ENCODE peak calls at places on chromosomes 1 and 21, in seven cellular contexts. One of them, this sample, is unnamed.

GRCh38 chr1:166605137-166605536 is 234.1 kb upstream of the POGK start:
- DNase-seq in Right ventricle myocardium superior: no peak
- DNase-seq in AG20443: no peak
- DNase-seq in activated effector memory CD4-positive, alpha-beta T cell treated with Interleukin-2 at 50 U/mL for 16 hours: no peak
- DNase-seq in cardiac muscle cell: no peak
- DNase-seq in GM19239: no peak
- DNase-seq in foreskin keratinocyte: no peak
- DNase-seq in this sample: no peak

GRCh38 chr1:29282924-29283803 is 46.8 kb downstream of the PTPRU start:
- DNase-seq in activated effector memory CD4-positive, alpha-beta T cell treated with Interleukin-2 at 50 U/mL for 16 hours: no peak
- DNase-seq in AG20443: peak
- DNase-seq in GM19239: peak
- DNase-seq in cardiac muscle cell: peak
- DNase-seq in Right ventricle myocardium superior: peak
- DNase-seq in foreskin keratinocyte: peak
- DNase-seq in this sample: no peak

GRCh38 chr1:26275580-26276431 is 4.1 kb upstream of the SH3BGRL3 start:
- DNase-seq in activated effector memory CD4-positive, alpha-beta T cell treated with Interleukin-2 at 50 U/mL for 16 hours: peak
- DNase-seq in foreskin keratinocyte: peak
- DNase-seq in Right ventricle myocardium superior: peak
- DNase-seq in GM19239: peak
- DNase-seq in AG20443: peak
- DNase-seq in cardiac muscle cell: peak
- DNase-seq in this sample: peak

GRCh38 chr1:237411621-237412020 is 369.6 kb downstream of the RYR2 start:
- DNase-seq in foreskin keratinocyte: peak
- DNase-seq in Right ventricle myocardium superior: no peak
- DNase-seq in cardiac muscle cell: no peak
- DNase-seq in activated effector memory CD4-positive, alpha-beta T cell treated with Interleukin-2 at 50 U/mL for 16 hours: no peak
- DNase-seq in GM19239: no peak
- DNase-seq in AG20443: no peak
- DNase-seq in this sample: no peak

GRCh38 chr1:152761609-152762213 is 3.9 kb downstream of the KPRP start:
- DNase-seq in activated effector memory CD4-positive, alpha-beta T cell treated with Interleukin-2 at 50 U/mL for 16 hours: no peak
- DNase-seq in foreskin keratinocyte: no peak
- DNase-seq in Right ventricle myocardium superior: no peak
- DNase-seq in AG20443: no peak
- DNase-seq in cardiac muscle cell: no peak
- DNase-seq in GM19239: no peak
- DNase-seq in this sample: no peak

GRCh38 chr1:9406111-9406510 is 113.4 kb downstream of the SPSB1 start:
- DNase-seq in activated effector memory CD4-positive, alpha-beta T cell treated with Interleukin-2 at 50 U/mL for 16 hours: no peak
- DNase-seq in AG20443: no peak
- DNase-seq in Right ventricle myocardium superior: no peak
- DNase-seq in cardiac muscle cell: no peak
- DNase-seq in GM19239: no peak
- DNase-seq in foreskin keratinocyte: no peak
- DNase-seq in this sample: no peak

GRCh38 chr21:29145837-29146453 is 15.5 kb downstream of the MAP3K7CL start:
- DNase-seq in GM19239: no peak
- DNase-seq in AG20443: no peak
- DNase-seq in foreskin keratinocyte: peak
- DNase-seq in Right ventricle myocardium superior: no peak
- DNase-seq in cardiac muscle cell: no peak
- DNase-seq in activated effector memory CD4-positive, alpha-beta T cell treated with Interleukin-2 at 50 U/mL for 16 hours: no peak
- DNase-seq in this sample: no peak

GRCh38 chr21:25607151-25607811 is at the start of gene MRPL39:
- DNase-seq in activated effector memory CD4-positive, alpha-beta T cell treated with Interleukin-2 at 50 U/mL for 16 hours: peak
- DNase-seq in cardiac muscle cell: peak
- DNase-seq in AG20443: peak
- DNase-seq in Right ventricle myocardium superior: peak
- DNase-seq in GM19239: peak
- DNase-seq in foreskin keratinocyte: peak
- DNase-seq in this sample: peak

GRCh38 chr1:12345350-12346217 is 115.8 kb downstream of the VPS13D start:
- DNase-seq in foreskin keratinocyte: no peak
- DNase-seq in cardiac muscle cell: no peak
- DNase-seq in GM19239: no peak
- DNase-seq in AG20443: no peak
- DNase-seq in activated effector memory CD4-positive, alpha-beta T cell treated with Interleukin-2 at 50 U/mL for 16 hours: peak
- DNase-seq in Right ventricle myocardium superior: no peak
- DNase-seq in this sample: no peak

GRCh38 chr1:232123775-232124659 is 497.4 kb downstream of the DISC1 start:
- DNase-seq in Right ventricle myocardium superior: no peak
- DNase-seq in AG20443: peak
- DNase-seq in foreskin keratinocyte: peak
- DNase-seq in GM19239: no peak
- DNase-seq in activated effector memory CD4-positive, alpha-beta T cell treated with Interleukin-2 at 50 U/mL for 16 hours: no peak
- DNase-seq in cardiac muscle cell: peak
- DNase-seq in this sample: no peak

GRCh38 chr1:14608308-14608707 is 9.8 kb downstream of the KAZN start:
- DNase-seq in activated effector memory CD4-positive, alpha-beta T cell treated with Interleukin-2 at 50 U/mL for 16 hours: no peak
- DNase-seq in cardiac muscle cell: no peak
- DNase-seq in Right ventricle myocardium superior: no peak
- DNase-seq in foreskin keratinocyte: no peak
- DNase-seq in GM19239: no peak
- DNase-seq in AG20443: no peak
- DNase-seq in this sample: no peak

GRCh38 chr1:59691261-59691660 is 123.5 kb upstream of the HOOK1 start:
- DNase-seq in GM19239: no peak
- DNase-seq in foreskin keratinocyte: no peak
- DNase-seq in cardiac muscle cell: peak
- DNase-seq in Right ventricle myocardium superior: peak
- DNase-seq in activated effector memory CD4-positive, alpha-beta T cell treated with Interleukin-2 at 50 U/mL for 16 hours: no peak
- DNase-seq in AG20443: peak
- DNase-seq in this sample: no peak

GRCh38 chr1:7278827-7279752 is 492.0 kb upstream of the VAMP3 start:
- DNase-seq in cardiac muscle cell: no peak
- DNase-seq in AG20443: no peak
- DNase-seq in Right ventricle myocardium superior: no peak
- DNase-seq in foreskin keratinocyte: no peak
- DNase-seq in activated effector memory CD4-positive, alpha-beta T cell treated with Interleukin-2 at 50 U/mL for 16 hours: no peak
- DNase-seq in GM19239: no peak
- DNase-seq in this sample: no peak

GRCh38 chr1:178621822-178622221 is 103.2 kb upstream of the RALGPS2 start:
- DNase-seq in Right ventricle myocardium superior: no peak
- DNase-seq in GM19239: no peak
- DNase-seq in foreskin keratinocyte: no peak
- DNase-seq in AG20443: no peak
- DNase-seq in activated effector memory CD4-positive, alpha-beta T cell treated with Interleukin-2 at 50 U/mL for 16 hours: no peak
- DNase-seq in cardiac muscle cell: no peak
- DNase-seq in this sample: no peak

GRCh38 chr1:38134294-38134755 is 87.7 kb upstream of the POU3F1 start:
- DNase-seq in GM19239: no peak
- DNase-seq in cardiac muscle cell: peak
- DNase-seq in foreskin keratinocyte: no peak
- DNase-seq in AG20443: peak
- DNase-seq in activated effector memory CD4-positive, alpha-beta T cell treated with Interleukin-2 at 50 U/mL for 16 hours: no peak
- DNase-seq in Right ventricle myocardium superior: no peak
- DNase-seq in this sample: no peak

GRCh38 chr1:211829343-211830054 is 1.1 kb downstream of the LPGAT1 start:
- DNase-seq in cardiac muscle cell: peak
- DNase-seq in AG20443: peak
- DNase-seq in GM19239: no peak
- DNase-seq in activated effector memory CD4-positive, alpha-beta T cell treated with Interleukin-2 at 50 U/mL for 16 hours: no peak
- DNase-seq in foreskin keratinocyte: peak
- DNase-seq in Right ventricle myocardium superior: peak
- DNase-seq in this sample: peak

GRCh38 chr1:156627313-156627880 is 8.2 kb downstream of the HAPLN2 start:
- DNase-seq in cardiac muscle cell: peak
- DNase-seq in activated effector memory CD4-positive, alpha-beta T cell treated with Interleukin-2 at 50 U/mL for 16 hours: no peak
- DNase-seq in Right ventricle myocardium superior: no peak
- DNase-seq in GM19239: no peak
- DNase-seq in foreskin keratinocyte: peak
- DNase-seq in AG20443: peak
- DNase-seq in this sample: peak

GRCh38 chr1:61446531-61446991 is 278.4 kb downstream of the TM2D1 start:
- DNase-seq in AG20443: no peak
- DNase-seq in foreskin keratinocyte: no peak
- DNase-seq in Right ventricle myocardium superior: no peak
- DNase-seq in cardiac muscle cell: peak
- DNase-seq in activated effector memory CD4-positive, alpha-beta T cell treated with Interleukin-2 at 50 U/mL for 16 hours: no peak
- DNase-seq in GM19239: no peak
- DNase-seq in this sample: no peak

GRCh38 chr1:156896490-156897033 is 3.0 kb downstream of the PEAR1 start:
- DNase-seq in Right ventricle myocardium superior: no peak
- DNase-seq in AG20443: peak
- DNase-seq in cardiac muscle cell: peak
- DNase-seq in foreskin keratinocyte: peak
- DNase-seq in GM19239: no peak
- DNase-seq in activated effector memory CD4-positive, alpha-beta T cell treated with Interleukin-2 at 50 U/mL for 16 hours: no peak
- DNase-seq in this sample: no peak

GRCh38 chr1:63721531-63722189 is 52.2 kb upstream of the ROR1 start:
- DNase-seq in GM19239: no peak
- DNase-seq in Right ventricle myocardium superior: peak
- DNase-seq in foreskin keratinocyte: peak
- DNase-seq in activated effector memory CD4-positive, alpha-beta T cell treated with Interleukin-2 at 50 U/mL for 16 hours: no peak
- DNase-seq in cardiac muscle cell: peak
- DNase-seq in AG20443: peak
- DNase-seq in this sample: no peak

GRCh38 chr21:33949516-33950424 is 34.2 kb upstream of the ATP5PO start:
- DNase-seq in activated effector memory CD4-positive, alpha-beta T cell treated with Interleukin-2 at 50 U/mL for 16 hours: peak
- DNase-seq in cardiac muscle cell: no peak
- DNase-seq in AG20443: no peak
- DNase-seq in Right ventricle myocardium superior: no peak
- DNase-seq in foreskin keratinocyte: no peak
- DNase-seq in GM19239: no peak
- DNase-seq in this sample: no peak

GRCh38 chr1:203768158-203768725 is 3.3 kb downstream of the LAX1 start:
- DNase-seq in AG20443: no peak
- DNase-seq in foreskin keratinocyte: peak
- DNase-seq in cardiac muscle cell: no peak
- DNase-seq in GM19239: no peak
- DNase-seq in activated effector memory CD4-positive, alpha-beta T cell treated with Interleukin-2 at 50 U/mL for 16 hours: no peak
- DNase-seq in Right ventricle myocardium superior: no peak
- DNase-seq in this sample: no peak

GRCh38 chr21:45074048-45074817 is at the start of gene ADARB1:
- DNase-seq in GM19239: peak
- DNase-seq in cardiac muscle cell: peak
- DNase-seq in foreskin keratinocyte: peak
- DNase-seq in Right ventricle myocardium superior: peak
- DNase-seq in AG20443: peak
- DNase-seq in activated effector memory CD4-positive, alpha-beta T cell treated with Interleukin-2 at 50 U/mL for 16 hours: peak
- DNase-seq in this sample: no peak

GRCh38 chr1:228208831-228209524 is 1.1 kb downstream of the OBSCN start:
- DNase-seq in AG20443: no peak
- DNase-seq in Right ventricle myocardium superior: no peak
- DNase-seq in foreskin keratinocyte: no peak
- DNase-seq in activated effector memory CD4-positive, alpha-beta T cell treated with Interleukin-2 at 50 U/mL for 16 hours: no peak
- DNase-seq in GM19239: no peak
- DNase-seq in cardiac muscle cell: no peak
- DNase-seq in this sample: no peak

GRCh38 chr1:22297999-22298398 is 153.7 kb upstream of the ZBTB40 start:
- DNase-seq in Right ventricle myocardium superior: no peak
- DNase-seq in cardiac muscle cell: no peak
- DNase-seq in foreskin keratinocyte: no peak
- DNase-seq in activated effector memory CD4-positive, alpha-beta T cell treated with Interleukin-2 at 50 U/mL for 16 hours: no peak
- DNase-seq in AG20443: peak
- DNase-seq in GM19239: no peak
- DNase-seq in this sample: no peak

GRCh38 chr1:228900099-228900965 is 165.1 kb downstream of the RHOU start:
- DNase-seq in foreskin keratinocyte: no peak
- DNase-seq in Right ventricle myocardium superior: peak
- DNase-seq in AG20443: no peak
- DNase-seq in cardiac muscle cell: peak
- DNase-seq in activated effector memory CD4-positive, alpha-beta T cell treated with Interleukin-2 at 50 U/mL for 16 hours: no peak
- DNase-seq in GM19239: no peak
- DNase-seq in this sample: no peak

GRCh38 chr1:228031276-228031995 is 24.6 kb downstream of the WNT3A start:
- DNase-seq in cardiac muscle cell: no peak
- DNase-seq in AG20443: peak
- DNase-seq in Right ventricle myocardium superior: no peak
- DNase-seq in foreskin keratinocyte: no peak
- DNase-seq in activated effector memory CD4-positive, alpha-beta T cell treated with Interleukin-2 at 50 U/mL for 16 hours: no peak
- DNase-seq in GM19239: no peak
- DNase-seq in this sample: no peak

GRCh38 chr1:93579891-93580290 is 101.7 kb downstream of the BCAR3 start:
- DNase-seq in activated effector memory CD4-positive, alpha-beta T cell treated with Interleukin-2 at 50 U/mL for 16 hours: no peak
- DNase-seq in cardiac muscle cell: peak
- DNase-seq in foreskin keratinocyte: peak
- DNase-seq in AG20443: peak
- DNase-seq in GM19239: no peak
- DNase-seq in Right ventricle myocardium superior: peak
- DNase-seq in this sample: no peak

GRCh38 chr1:97277891-97278662 is 556.5 kb downstream of the PTBP2 start:
- DNase-seq in GM19239: no peak
- DNase-seq in cardiac muscle cell: peak
- DNase-seq in Right ventricle myocardium superior: no peak
- DNase-seq in AG20443: peak
- DNase-seq in activated effector memory CD4-positive, alpha-beta T cell treated with Interleukin-2 at 50 U/mL for 16 hours: no peak
- DNase-seq in foreskin keratinocyte: peak
- DNase-seq in this sample: no peak

GRCh38 chr1:93675272-93675671 is 6.4 kb downstream of the BCAR3 start:
- DNase-seq in Right ventricle myocardium superior: no peak
- DNase-seq in cardiac muscle cell: no peak
- DNase-seq in GM19239: no peak
- DNase-seq in foreskin keratinocyte: no peak
- DNase-seq in activated effector memory CD4-positive, alpha-beta T cell treated with Interleukin-2 at 50 U/mL for 16 hours: no peak
- DNase-seq in AG20443: peak
- DNase-seq in this sample: no peak

GRCh38 chr1:156119503-156120209 is 5.1 kb downstream of the LMNA start:
- DNase-seq in activated effector memory CD4-positive, alpha-beta T cell treated with Interleukin-2 at 50 U/mL for 16 hours: no peak
- DNase-seq in AG20443: no peak
- DNase-seq in foreskin keratinocyte: peak
- DNase-seq in Right ventricle myocardium superior: peak
- DNase-seq in GM19239: no peak
- DNase-seq in cardiac muscle cell: no peak
- DNase-seq in this sample: peak

GRCh38 chr1:234331511-234331910 is 41.7 kb upstream of the COA6 start:
- DNase-seq in GM19239: no peak
- DNase-seq in Right ventricle myocardium superior: no peak
- DNase-seq in cardiac muscle cell: peak
- DNase-seq in foreskin keratinocyte: no peak
- DNase-seq in AG20443: no peak
- DNase-seq in activated effector memory CD4-positive, alpha-beta T cell treated with Interleukin-2 at 50 U/mL for 16 hours: no peak
- DNase-seq in this sample: no peak